ENCODE peak calls at places on chromosomes 12 and 14, in four cellular contexts. One of them, this sample, is unnamed.

GRCh38 chr12:93273834-93274705 is 103.7 kb upstream of the NUDT4 start:
- DNase-seq in BJ: no peak
- DNase-seq in mesothelial cell of epicardium: no peak
- DNase-seq in mesenchymal stem cell: no peak
- DNase-seq in this sample: no peak

GRCh38 chr14:87148655-87149054 is 844.3 kb downstream of the GALC start:
- DNase-seq in mesothelial cell of epicardium: no peak
- DNase-seq in mesenchymal stem cell: no peak
- DNase-seq in BJ: no peak
- DNase-seq in this sample: no peak

GRCh38 chr12:132308311-132309161 is 20.9 kb downstream of the GALNT9 start:
- DNase-seq in mesothelial cell of epicardium: no peak
- DNase-seq in BJ: no peak
- DNase-seq in mesenchymal stem cell: no peak
- DNase-seq in this sample: no peak

GRCh38 chr12:107843351-107844311 is 69.1 kb downstream of the ASCL4 start:
- DNase-seq in BJ: no peak
- DNase-seq in mesenchymal stem cell: no peak
- DNase-seq in mesothelial cell of epicardium: no peak
- DNase-seq in this sample: no peak

GRCh38 chr12:57242329-57242690 is 8.7 kb downstream of the STAC3 start:
- DNase-seq in BJ: no peak
- DNase-seq in mesenchymal stem cell: no peak
- DNase-seq in mesothelial cell of epicardium: no peak
- DNase-seq in this sample: no peak

GRCh38 chr12:122859303-122860051 is 24.2 kb downstream of the HIP1R start:
- DNase-seq in mesenchymal stem cell: no peak
- DNase-seq in BJ: no peak
- DNase-seq in mesothelial cell of epicardium: no peak
- DNase-seq in this sample: no peak

GRCh38 chr12:108964391-108965166 is 56.3 kb downstream of the SVOP start:
- DNase-seq in mesenchymal stem cell: no peak
- DNase-seq in mesothelial cell of epicardium: no peak
- DNase-seq in BJ: no peak
- DNase-seq in this sample: no peak

GRCh38 chr12:113485330-113485729 is 13.7 kb upstream of the LHX5 start:
- DNase-seq in BJ: no peak
- DNase-seq in mesothelial cell of epicardium: no peak
- DNase-seq in mesenchymal stem cell: no peak
- DNase-seq in this sample: no peak

GRCh38 chr12:127158385-127159061 is 1108.4 kb upstream of the TMEM132C start:
- DNase-seq in BJ: no peak
- DNase-seq in mesenchymal stem cell: no peak
- DNase-seq in mesothelial cell of epicardium: no peak
- DNase-seq in this sample: no peak

GRCh38 chr12:54000105-54000773 is at the start of gene HOXC9:
- DNase-seq in mesothelial cell of epicardium: no peak
- DNase-seq in mesenchymal stem cell: no peak
- DNase-seq in BJ: no peak
- DNase-seq in this sample: no peak

This sample was measured in effector CD8-positive, alpha-beta T cell.